ENCODE peak calls at places on chromosomes 16 and 17, in five cellular contexts. K is ovary, W is tibial artery, B is thoracic aorta, J is A549. E is an unnamed sample.

GRCh38 chr16:74563828-74564263 is 43.1 kb downstream of the GLG1 start:
- DNase-seq in K (no peak), W (no peak), B (peak; percentile 4), J (peak; percentile 41), E (no peak)

GRCh38 chr17:15233022-15233805 is 31.9 kb downstream of the PMP22 start:
- DNase-seq in K (no peak), W (no peak), B (no peak), J (peak; percentile 57), E (no peak)

GRCh38 chr16:89510526-89510925 is 2.3 kb downstream of the SPG7 start:
- DNase-seq in K (no peak), W (no peak), B (no peak), J (no peak), E (no peak)

GRCh38 chr16:85057212-85057889 is 29.8 kb downstream of the KIAA0513 start:
- DNase-seq in K (no peak), W (no peak), B (no peak), J (peak; percentile 33), E (no peak)

GRCh38 chr17:16419929-16420271 is 4.5 kb downstream of the TRPV2 start:
- DNase-seq in K (no peak), W (no peak), B (no peak), J (no peak), E (no peak)

GRCh38 chr16:50861451-50861850 is 119.6 kb downstream of the CYLD start:
- DNase-seq in K (no peak), W (no peak), B (no peak), J (no peak), E (peak; percentile 31)

GRCh38 chr17:3415610-3416009 is 4.4 kb downstream of the OR3A3 start:
- DNase-seq in K (no peak), W (no peak), B (no peak), J (no peak), E (no peak)

GRCh38 chr16:57773680-57774295 is 28.5 kb downstream of the KIFC3 start:
- DNase-seq in K (no peak), W (no peak), B (no peak), J (no peak), E (no peak)

GRCh38 chr17:59361386-59361785 is 29.9 kb downstream of the YPEL2 start:
- DNase-seq in K (no peak), W (no peak), B (no peak), J (peak; percentile 25), E (no peak)

GRCh38 chr16:4766875-4767628 is at the start of gene ZNF500:
- DNase-seq in K (peak; percentile 97), W (peak; percentile 99), B (peak; percentile 91), J (peak; percentile 96), E (peak; percentile 98)

GRCh38 chr16:79334127-79334526 is 266.4 kb downstream of the MAF start:
- DNase-seq in K (no peak), W (no peak), B (no peak), J (peak; percentile 4), E (no peak)

GRCh38 chr17:49439673-49440571 is 25.2 kb upstream of the PHB1 start:
- DNase-seq in K (no peak), W (no peak), B (no peak), J (no peak), E (peak; percentile 53)

GRCh38 chr16:89100601-89101302 is 7.1 kb downstream of the ACSF3 start:
- DNase-seq in K (no peak), W (no peak), B (no peak), J (no peak), E (no peak)

GRCh38 chr16:3822366-3823045 is 58.0 kb downstream of the CREBBP start:
- DNase-seq in K (no peak), W (no peak), B (no peak), J (no peak), E (no peak)

GRCh38 chr17:40451420-40451819 is 8.2 kb downstream of the IGFBP4 start:
- DNase-seq in K (peak; percentile 91), W (peak; percentile 95), B (peak; percentile 44), J (no peak), E (peak; percentile 91)

DNA sequence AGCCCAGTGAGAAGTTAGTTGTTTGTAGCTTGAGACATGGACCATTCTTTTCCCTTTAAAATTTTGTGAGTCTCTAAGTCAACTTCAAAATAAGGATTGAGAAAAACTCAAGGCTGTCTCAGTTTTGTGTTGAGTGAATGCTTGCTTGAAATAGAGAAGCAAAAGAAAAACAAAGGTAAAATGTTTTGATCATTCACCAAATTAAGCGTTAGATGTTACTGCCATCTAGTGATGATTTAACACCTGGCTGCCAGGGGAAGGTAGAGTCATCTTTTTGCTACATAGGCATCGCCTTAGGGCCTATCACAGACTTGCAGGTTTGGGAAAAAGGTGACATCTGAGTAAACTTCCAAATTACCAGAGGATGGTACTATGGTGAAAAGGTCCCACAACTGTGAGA is 74.4 kb downstream of the PCTP start:
- DNase-seq in K (no peak), W (no peak), B (no peak), J (peak; percentile 10), E (no peak)
- TF ChIP-seq CTCF in K (no peak), W (no peak), B (no peak), J (peak; percentile 42), E (no peak)

GRCh38 chr16:27218756-27219155 is 15.4 kb downstream of the KDM8 start:
- DNase-seq in K (no peak), W (no peak), B (no peak), J (no peak), E (no peak)

GRCh38 chr16:27214084-27214961 is 11.0 kb downstream of the KDM8 start:
- DNase-seq in K (no peak), W (no peak), B (no peak), J (no peak), E (no peak)

GRCh38 chr16:27215660-27216059 is 12.3 kb downstream of the KDM8 start:
- DNase-seq in K (no peak), W (no peak), B (no peak), J (no peak), E (no peak)

GRCh38 chr16:27217256-27217655 is 13.9 kb downstream of the KDM8 start:
- DNase-seq in K (no peak), W (no peak), B (no peak), J (no peak), E (no peak)

GRCh38 chr16:27216297-27216885 is 13.1 kb downstream of the KDM8 start:
- DNase-seq in K (no peak), W (no peak), B (no peak), J (no peak), E (no peak)
- H3K27ac ChIP-seq in K (no peak overlapping the region), W (peak overlapping the region; percentile 37), B (peak overlapping the region; percentile 55), J (no peak overlapping the region), E (no peak overlapping the region)

GRCh38 chr16:81140930-81141780 is 45.0 kb upstream of the GCSH start:
- DNase-seq in K (no peak), W (no peak), B (no peak), J (peak; percentile 61), E (no peak)
- TF ChIP-seq CTCF in K (no peak), W (no peak), B (no peak), J (peak; percentile 31), E (no peak)

GRCh38 chr17:63503330-63503685 is 19.9 kb upstream of the KCNH6 start:
- DNase-seq in K (no peak), W (no peak), B (no peak), J (no peak), E (no peak)
- H3K27ac ChIP-seq in K (no peak overlapping the region), W (no peak overlapping the region), B (no peak overlapping the region), J (no peak overlapping the region), E (no peak overlapping the region)

GRCh38 chr17:73901661-73902415 is 257.6 kb upstream of the SDK2 start:
- DNase-seq in K (no peak), W (no peak), B (no peak), J (no peak), E (peak; percentile 66)
- TF ChIP-seq CTCF in K (no peak), W (no peak), B (no peak), J (no peak), E (no peak)

GRCh38 chr16:49785970-49786369 is 69.9 kb downstream of the ZNF423 start:
- DNase-seq in K (no peak), W (no peak), B (no peak), J (no peak), E (no peak)
- H3K27ac ChIP-seq in K (no peak overlapping the region), W (no peak overlapping the region), B (peak overlapping the region; percentile 39), J (no peak overlapping the region), E (peak overlapping the region; percentile 37)

GRCh38 chr17:4554997-4555799 is at the start of gene MYBBP1A:
- DNase-seq in K (peak; percentile 97), W (peak; percentile 98), B (peak; percentile 94), J (peak; percentile 97), E (peak; percentile 95)
- TF ChIP-seq CTCF in K (no peak), W (peak; percentile 26), B (no peak), J (no peak), E (no peak)